ENCODE peak calls at places on chromosomes 13 and 19, in four cellular contexts. N is GM23338, Q is HCT116, H is K562. S is an unnamed sample.

GRCh38 chr19:4638330-4638729 is 986 bp upstream of the TNFAIP8L1 start:
- DNase-seq in Q (no peak), N (no peak), H (no peak), S (no peak)

GRCh38 chr19:56727731-56728130 is 56.2 kb upstream of the ZNF835 start:
- DNase-seq in H (no peak), Q (no peak), N (no peak), S (no peak)

GRCh38 chr13:97249797-97250495 is 27.8 kb downstream of the MBNL2 start:
- DNase-seq in N (no peak), Q (no peak), H (no peak), S (no peak)

GRCh38 chr19:29690842-29691241 is 24.2 kb downstream of the C19orf12 start:
- DNase-seq in Q (peak), H (peak), N (peak), S (no peak)

GRCh38 chr19:39405930-39406655 is 554 bp upstream of the ZFP36 start:
- DNase-seq in Q (no peak), H (peak), N (peak), S (no peak)

GRCh38 chr13:112887151-112887550 is 81.9 kb upstream of the MCF2L start:
- DNase-seq in Q (no peak), H (no peak), N (no peak), S (no peak)

GRCh38 chr13:21884299-21884878 is 213.5 kb downstream of the FGF9 start:
- DNase-seq in H (no peak), Q (no peak), N (no peak), S (no peak)

GRCh38 chr13:21913010-21913409 is 242.1 kb downstream of the FGF9 start:
- DNase-seq in N (peak), Q (peak), H (peak), S (no peak)

GRCh38 chr13:93233997-93234416 is 7.4 kb downstream of the GPC6 start:
- DNase-seq in H (peak), N (peak), Q (no peak), S (no peak)

GRCh38 chr19:42074513-42075363 is 1.2 kb upstream of the ZNF574 start:
- DNase-seq in H (peak), Q (no peak), N (peak), S (no peak)

GRCh38 chr13:73141292-73141771 is 82.5 kb downstream of the KLF5 start:
- DNase-seq in H (no peak), Q (no peak), N (no peak), S (no peak)

GRCh38 chr13:67390462-67391093 is 160.4 kb upstream of the PCDH9 start:
- DNase-seq in Q (no peak), H (no peak), N (no peak), S (no peak)

GRCh38 chr19:5075603-5076002 is 106.7 kb downstream of the KDM4B start:
- DNase-seq in H (no peak), N (no peak), Q (no peak), S (no peak)

GRCh38 chr19:42132030-42132628 is at the start of gene POU2F2:
- DNase-seq in Q (no peak), N (peak), H (peak), S (no peak)

GRCh38 chr19:38949580-38950367 is 19.0 kb downstream of the MRPS12 start:
- DNase-seq in Q (no peak), N (peak), H (no peak), S (peak)

GRCh38 chr13:34162545-34162936 is 344.6 kb downstream of the RFC3 start:
- DNase-seq in Q (no peak), N (no peak), H (no peak), S (no peak)

GRCh38 chr13:110628952-110629701 is 13.8 kb downstream of the NAXD start:
- DNase-seq in Q (no peak), N (no peak), H (no peak), S (no peak)

GRCh38 chr13:51858433-51859247 is 3.1 kb upstream of the CCDC70 start:
- DNase-seq in N (peak), Q (no peak), H (no peak), S (no peak)

GRCh38 chr13:109198585-109198984 is 569.2 kb downstream of the MYO16 start:
- DNase-seq in N (no peak), Q (no peak), H (no peak), S (no peak)

GRCh38 chr19:52518646-52519045 is 8.8 kb upstream of the ZNF808 start:
- DNase-seq in N (no peak), H (no peak), Q (no peak), S (no peak)

GRCh38 chr19:35714601-35715354 is 3.0 kb upstream of the KMT2B start:
- DNase-seq in N (peak), H (no peak), Q (no peak), S (no peak)

GRCh38 chr13:23320926-23321533 is 112.5 kb downstream of the SACS start:
- DNase-seq in N (no peak), H (no peak), Q (no peak), S (no peak)

GRCh38 chr13:87123987-87124784 is 547.0 kb upstream of the SLITRK5 start:
- DNase-seq in H (peak), Q (peak), N (peak), S (peak)

GRCh38 chr19:48900477-48901452 is 653 bp downstream of the NUCB1 start:
- DNase-seq in Q (no peak), H (peak), N (peak), S (no peak)

GRCh38 chr19:8821748-8822241 is 10.3 kb downstream of the ZNF558 start:
- DNase-seq in H (no peak), Q (no peak), N (no peak), S (no peak)
- TF ChIP-seq POLR2AphosphoS5 in H (no peak), Q (no peak), N (no peak), S (no peak)

DNA sequence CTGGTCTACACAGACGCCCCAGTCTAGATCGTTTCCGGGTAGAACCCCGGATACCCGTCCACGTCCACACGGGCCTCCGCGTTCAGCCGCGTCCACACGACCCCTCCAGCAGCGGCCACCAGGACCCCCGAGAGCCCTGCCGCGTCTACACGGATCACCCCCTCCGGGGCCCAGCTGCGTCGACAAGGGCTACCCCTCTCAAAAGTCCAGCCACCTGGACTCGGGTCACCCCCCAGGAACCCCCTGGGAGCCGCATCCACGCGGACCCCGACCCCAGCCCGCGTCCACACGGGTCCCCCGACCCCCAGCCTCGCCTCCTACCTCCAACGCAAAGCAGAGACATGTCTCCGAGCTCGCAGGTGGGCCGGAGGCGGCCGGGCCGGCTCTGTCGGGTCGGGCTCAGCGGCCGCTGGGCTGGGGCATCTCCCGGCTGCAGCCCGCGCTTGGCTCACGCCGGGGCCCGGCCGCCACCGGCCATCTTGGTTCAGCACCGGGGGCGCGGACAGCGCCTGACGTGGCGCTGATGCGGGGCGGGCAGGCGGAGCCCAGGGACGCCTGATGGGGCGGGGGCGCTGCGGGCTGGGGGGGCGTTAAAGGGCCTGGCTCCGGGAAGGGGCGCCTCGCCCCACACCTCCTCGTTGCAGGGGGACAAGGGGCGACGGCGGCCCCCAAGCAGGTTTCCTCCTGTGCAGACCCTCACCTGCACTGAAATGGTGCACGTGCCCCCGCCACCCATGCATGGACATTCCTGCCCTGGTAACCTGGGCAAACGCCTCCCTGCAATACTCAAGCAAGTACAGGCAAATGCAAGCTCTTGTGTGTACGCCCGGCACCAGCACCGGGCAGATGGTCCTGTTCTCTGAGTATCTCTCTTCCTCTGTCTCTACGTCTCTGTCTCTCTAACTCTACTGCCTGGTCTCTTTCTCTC is at the start of gene UNC13A:
- DNase-seq in H (peak), Q (no peak), N (peak), S (no peak)
- TF ChIP-seq EZH2 in H (no peak), Q (no peak), N (no peak), S (no peak)

GRCh38 chr19:6236310-6237291 is 43.2 kb downstream of the MLLT1 start:
- DNase-seq in H (no peak), Q (no peak), N (peak), S (no peak)
- TF ChIP-seq POLR2AphosphoS5 in H (no peak), Q (no peak), N (no peak), S (no peak)

DNA sequence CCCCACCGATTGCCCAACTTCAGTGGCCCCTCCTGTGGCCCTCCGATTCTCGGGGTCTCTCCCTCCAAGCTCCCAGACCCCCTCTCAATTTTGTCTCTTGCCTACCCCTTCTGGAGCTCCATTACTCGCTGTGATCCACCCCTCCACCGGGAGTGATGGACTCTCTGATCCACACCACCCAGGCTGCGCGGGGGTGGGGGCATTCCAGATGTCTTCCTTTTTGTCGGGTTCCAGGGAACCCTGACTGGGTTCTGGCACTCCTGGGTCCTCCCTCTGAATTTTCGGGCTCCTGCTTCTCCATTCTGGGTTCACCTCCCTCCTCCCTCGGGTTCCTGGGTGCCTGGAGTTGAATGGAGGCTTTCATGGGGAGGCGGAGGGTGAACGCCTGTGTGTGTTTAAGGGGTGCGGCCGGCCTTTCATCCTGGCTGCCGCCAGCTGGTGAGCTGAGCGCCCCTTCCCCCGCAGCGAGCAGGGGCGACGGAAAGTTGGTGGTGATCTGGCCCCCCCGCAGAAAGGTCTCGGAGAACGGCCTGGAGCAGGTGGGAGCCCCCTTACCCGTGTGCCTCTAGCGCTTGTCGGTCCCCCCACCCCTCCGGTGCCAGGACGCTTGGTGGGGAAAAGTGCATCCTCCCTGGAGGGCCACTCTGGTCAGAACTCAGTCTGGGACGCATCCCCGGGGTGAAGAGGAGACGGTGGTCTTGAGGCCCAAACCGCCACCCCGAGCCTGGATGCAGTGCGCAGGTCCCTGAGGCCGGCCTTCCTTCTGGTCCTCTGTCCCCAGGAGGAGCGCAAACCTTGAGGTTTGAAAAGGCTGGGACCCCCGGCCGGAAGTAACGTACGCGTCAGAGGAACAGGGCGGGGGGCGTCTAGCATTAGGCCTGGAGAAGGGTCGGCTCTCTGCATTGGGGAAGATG is 1.6 kb downstream of the MISP3 start:
- DNase-seq in Q (no peak), H (peak), N (no peak), S (no peak)
- TF ChIP-seq EZH2 in Q (no peak), H (no peak), N (peak), S (no peak)

GRCh38 chr19:2790194-2790556 is 4.9 kb downstream of the THOP1 start:
- DNase-seq in N (no peak), H (no peak), Q (no peak), S (no peak)
- TF ChIP-seq POLR2AphosphoS5 in N (no peak), H (no peak), Q (no peak), S (no peak)

GRCh38 chr13:114198556-114198955 is 19.5 kb downstream of the CFAP97D2 start:
- DNase-seq in Q (no peak), H (no peak), N (no peak), S (no peak)
- TF ChIP-seq EZH2 in Q (no peak), H (no peak), N (no peak), S (no peak)

DNA sequence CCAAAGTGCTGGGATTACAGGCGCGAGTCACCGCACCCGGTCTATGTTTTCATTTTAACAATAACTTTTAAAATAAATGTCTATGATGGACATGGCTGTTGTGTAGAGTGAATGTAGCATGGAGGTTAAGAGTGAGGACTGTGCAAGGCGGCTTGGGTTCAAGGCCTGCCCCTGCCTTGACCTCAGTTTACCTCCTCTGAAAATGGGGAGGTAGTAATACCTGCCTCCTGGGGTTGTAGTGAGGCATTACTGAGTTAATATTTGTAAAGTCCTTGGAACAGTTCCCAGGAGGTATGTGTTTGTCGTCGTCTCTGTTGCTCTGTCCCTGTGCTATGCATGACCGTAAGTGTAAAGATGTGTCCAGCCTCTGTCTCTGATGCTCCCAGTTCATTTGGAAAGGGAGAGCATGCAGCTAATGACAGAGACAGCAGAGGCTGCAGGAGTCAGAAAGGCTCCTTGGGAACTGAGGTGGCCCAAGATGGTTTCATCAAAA is 9.4 kb downstream of the GARRE1 start:
- DNase-seq in H (no peak), Q (no peak), N (no peak), S (no peak)
- TF ChIP-seq POLR2AphosphoS5 in H (no peak), Q (no peak), N (no peak), S (no peak)

DNA sequence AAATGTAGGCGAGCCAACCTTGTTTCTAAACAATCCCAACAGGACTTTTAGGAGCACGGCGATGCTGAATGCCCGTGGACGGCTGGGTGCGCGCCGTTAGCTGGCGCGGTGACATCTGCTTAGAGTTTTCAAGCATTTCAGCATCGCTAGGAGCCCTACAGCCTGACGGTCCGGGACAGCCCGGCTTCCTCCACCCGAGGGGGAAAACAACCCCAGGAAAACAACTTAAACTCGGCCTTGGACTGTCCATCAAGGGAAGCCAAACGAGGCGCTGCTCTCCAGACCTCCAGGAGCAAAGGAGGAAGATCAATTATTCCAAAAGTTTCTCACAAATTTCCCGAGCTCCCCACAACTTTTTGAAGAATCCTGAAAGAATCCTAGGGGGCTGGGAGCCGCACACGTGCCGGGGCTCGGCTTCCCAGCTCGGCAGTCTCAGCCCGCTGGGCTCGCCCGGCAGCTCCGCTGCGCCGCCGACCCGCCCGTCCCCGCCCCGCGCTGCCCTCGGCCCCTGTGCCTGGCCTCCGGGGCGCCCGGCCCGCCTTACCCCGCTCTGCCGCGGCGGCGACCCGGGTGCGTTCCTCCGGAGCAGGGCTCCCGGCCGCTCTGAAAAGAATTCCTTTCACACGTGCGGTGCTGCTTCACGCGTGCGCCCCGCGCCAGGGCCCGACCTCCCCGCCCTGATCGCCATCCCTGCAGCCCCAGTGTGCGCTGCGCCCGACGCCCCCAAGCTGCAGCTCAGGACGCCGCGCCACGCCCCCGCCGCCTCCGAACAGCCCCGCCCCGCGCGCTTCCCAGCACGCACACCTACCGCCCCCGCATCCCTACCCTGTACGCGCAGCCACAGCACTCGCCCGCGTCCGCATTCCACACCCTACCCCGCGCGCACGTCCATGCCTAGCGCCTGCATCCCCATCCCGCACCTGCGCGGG is at the start of gene GJA3:
- DNase-seq in Q (no peak), N (peak), H (peak), S (no peak)
- TF ChIP-seq EZH2 in Q (no peak), N (peak), H (no peak), S (peak)

DNA sequence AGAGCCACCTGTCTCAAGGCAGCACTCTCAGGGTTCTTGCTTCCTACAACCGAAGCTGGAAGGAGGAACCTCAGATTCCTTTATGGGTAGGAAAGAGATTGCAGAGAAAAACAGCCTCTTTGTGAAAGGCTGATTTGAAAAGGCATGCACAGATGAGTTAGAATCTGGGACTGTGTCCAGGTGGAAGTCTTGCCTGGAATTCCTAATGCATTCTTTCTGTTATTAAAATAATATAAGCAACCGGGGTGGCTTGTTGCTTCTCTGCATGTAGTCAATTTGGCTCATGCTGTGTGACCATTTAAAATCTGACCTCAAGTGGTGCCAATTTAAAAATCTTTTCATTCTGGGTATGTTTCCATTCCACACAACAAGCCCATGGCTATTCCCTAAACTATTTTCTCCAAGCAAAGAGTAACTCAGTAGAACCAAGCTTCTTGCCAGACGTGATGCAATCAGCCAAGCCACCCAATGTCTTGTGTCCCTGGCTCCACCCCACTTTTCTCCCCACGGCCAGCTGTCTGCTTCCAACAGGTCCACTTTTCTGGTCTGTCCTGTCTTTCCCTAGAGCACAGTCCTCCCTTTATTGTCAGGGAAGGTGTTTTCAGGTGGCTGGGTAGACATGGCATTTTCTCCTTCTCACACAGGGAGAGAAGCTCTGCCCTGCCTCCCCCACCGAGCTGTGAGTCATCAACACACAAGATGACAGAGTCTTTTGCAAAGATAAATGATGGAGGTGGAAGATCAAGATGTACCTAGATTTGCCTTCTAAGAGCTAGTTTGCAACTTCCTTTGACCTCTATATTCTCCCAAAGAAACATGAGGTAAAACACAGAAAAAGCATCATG is 394.3 kb downstream of the FOXO1 start:
- DNase-seq in N (no peak), Q (no peak), H (no peak), S (no peak)
- TF ChIP-seq POLR2AphosphoS5 in N (no peak), Q (no peak), H (no peak), S (no peak)